ENCODE peak calls at places on chromosomes 5 and 9, in four cellular contexts. One of them, this sample, is unnamed.
A peak's percentile ranks its signal among the peaks of the same experiment; 100 is the strongest.

GRCh38 chr9:23005061-23005690 is 558.6 kb downstream of the DMRTA1 start:
- DNase-seq in retina: no peak
- DNase-seq in stimulated activated CD4-positive, alpha-beta T cell treated with anti-CD3 and anti-CD28 coated beads, Interleukin-1b, Interleukin-23, amount 100 ng/mL, for 48 hours: no peak
- DNase-seq in cerebellar cortex: no peak
- DNase-seq in this sample: no peak

GRCh38 chr9:111034146-111034545 is 4.1 kb downstream of the LPAR1 start:
- DNase-seq in retina: no peak
- DNase-seq in stimulated activated CD4-positive, alpha-beta T cell treated with anti-CD3 and anti-CD28 coated beads, Interleukin-1b, Interleukin-23, amount 100 ng/mL, for 48 hours: no peak
- DNase-seq in cerebellar cortex: no peak
- DNase-seq in this sample: no peak

GRCh38 chr5:174935854-174936474 is 211.6 kb downstream of the MSX2 start:
- DNase-seq in retina: peak; percentile 78
- DNase-seq in stimulated activated CD4-positive, alpha-beta T cell treated with anti-CD3 and anti-CD28 coated beads, Interleukin-1b, Interleukin-23, amount 100 ng/mL, for 48 hours: peak; percentile 16
- DNase-seq in cerebellar cortex: peak; percentile 47
- DNase-seq in this sample: no peak

GRCh38 chr9:134919316-134919715 is 1.6 kb upstream of the FCN1 start:
- DNase-seq in retina: no peak
- DNase-seq in stimulated activated CD4-positive, alpha-beta T cell treated with anti-CD3 and anti-CD28 coated beads, Interleukin-1b, Interleukin-23, amount 100 ng/mL, for 48 hours: no peak
- DNase-seq in cerebellar cortex: no peak
- DNase-seq in this sample: no peak

GRCh38 chr5:157292599-157292998 is 26.7 kb downstream of the CYFIP2 start:
- DNase-seq in retina: no peak
- DNase-seq in stimulated activated CD4-positive, alpha-beta T cell treated with anti-CD3 and anti-CD28 coated beads, Interleukin-1b, Interleukin-23, amount 100 ng/mL, for 48 hours: no peak
- DNase-seq in cerebellar cortex: no peak
- DNase-seq in this sample: no peak

GRCh38 chr5:178106556-178107239 is 6.6 kb upstream of the N4BP3 start:
- DNase-seq in retina: no peak
- DNase-seq in stimulated activated CD4-positive, alpha-beta T cell treated with anti-CD3 and anti-CD28 coated beads, Interleukin-1b, Interleukin-23, amount 100 ng/mL, for 48 hours: no peak
- DNase-seq in cerebellar cortex: no peak
- DNase-seq in this sample: peak; percentile 66

GRCh38 chr5:163261647-163262269 is 175.6 kb upstream of the CCNG1 start:
- DNase-seq in retina: no peak
- DNase-seq in stimulated activated CD4-positive, alpha-beta T cell treated with anti-CD3 and anti-CD28 coated beads, Interleukin-1b, Interleukin-23, amount 100 ng/mL, for 48 hours: no peak
- DNase-seq in cerebellar cortex: no peak
- DNase-seq in this sample: no peak

GRCh38 chr9:122387526-122387925 is 16.7 kb downstream of the PTGS1 start:
- DNase-seq in retina: no peak
- DNase-seq in stimulated activated CD4-positive, alpha-beta T cell treated with anti-CD3 and anti-CD28 coated beads, Interleukin-1b, Interleukin-23, amount 100 ng/mL, for 48 hours: no peak
- DNase-seq in cerebellar cortex: no peak
- DNase-seq in this sample: no peak

GRCh38 chr5:19175776-19176570 is 812.0 kb downstream of the CDH18 start:
- DNase-seq in retina: no peak
- DNase-seq in stimulated activated CD4-positive, alpha-beta T cell treated with anti-CD3 and anti-CD28 coated beads, Interleukin-1b, Interleukin-23, amount 100 ng/mL, for 48 hours: no peak
- DNase-seq in cerebellar cortex: peak; percentile 89
- DNase-seq in this sample: no peak

GRCh38 chr5:102411-103043 is 10.6 kb downstream of the PLEKHG4B start:
- DNase-seq in retina: peak; percentile 31
- DNase-seq in stimulated activated CD4-positive, alpha-beta T cell treated with anti-CD3 and anti-CD28 coated beads, Interleukin-1b, Interleukin-23, amount 100 ng/mL, for 48 hours: no peak
- DNase-seq in cerebellar cortex: no peak
- DNase-seq in this sample: no peak

GRCh38 chr9:125409217-125409636 is 147.6 kb downstream of the GAPVD1 start:
- DNase-seq in retina: no peak
- DNase-seq in stimulated activated CD4-positive, alpha-beta T cell treated with anti-CD3 and anti-CD28 coated beads, Interleukin-1b, Interleukin-23, amount 100 ng/mL, for 48 hours: peak; percentile 12
- DNase-seq in cerebellar cortex: no peak
- DNase-seq in this sample: no peak

GRCh38 chr9:92474569-92474968 is 7.7 kb downstream of the ASPN start:
- DNase-seq in retina: no peak
- DNase-seq in stimulated activated CD4-positive, alpha-beta T cell treated with anti-CD3 and anti-CD28 coated beads, Interleukin-1b, Interleukin-23, amount 100 ng/mL, for 48 hours: no peak
- DNase-seq in cerebellar cortex: no peak
- DNase-seq in this sample: no peak

GRCh38 chr9:100197553-100197952 is 98.5 kb downstream of the INVS start:
- DNase-seq in retina: no peak
- DNase-seq in stimulated activated CD4-positive, alpha-beta T cell treated with anti-CD3 and anti-CD28 coated beads, Interleukin-1b, Interleukin-23, amount 100 ng/mL, for 48 hours: no peak
- DNase-seq in cerebellar cortex: no peak
- DNase-seq in this sample: no peak

GRCh38 chr9:92657296-92658094 is 12.4 kb downstream of the IPPK start:
- DNase-seq in retina: no peak
- DNase-seq in stimulated activated CD4-positive, alpha-beta T cell treated with anti-CD3 and anti-CD28 coated beads, Interleukin-1b, Interleukin-23, amount 100 ng/mL, for 48 hours: no peak
- DNase-seq in cerebellar cortex: no peak
- DNase-seq in this sample: no peak

GRCh38 chr5:72598461-72599433 is 91.5 kb upstream of the ZNF366 start:
- DNase-seq in retina: no peak
- DNase-seq in stimulated activated CD4-positive, alpha-beta T cell treated with anti-CD3 and anti-CD28 coated beads, Interleukin-1b, Interleukin-23, amount 100 ng/mL, for 48 hours: no peak
- DNase-seq in cerebellar cortex: no peak
- DNase-seq in this sample: no peak

GRCh38 chr5:4518924-4519660 is 621.0 kb upstream of the ADAMTS16 start:
- DNase-seq in retina: no peak
- DNase-seq in stimulated activated CD4-positive, alpha-beta T cell treated with anti-CD3 and anti-CD28 coated beads, Interleukin-1b, Interleukin-23, amount 100 ng/mL, for 48 hours: no peak
- DNase-seq in cerebellar cortex: no peak
- DNase-seq in this sample: no peak

GRCh38 chr9:18274693-18275092 is 199.3 kb upstream of the ADAMTSL1 start:
- DNase-seq in retina: no peak
- DNase-seq in stimulated activated CD4-positive, alpha-beta T cell treated with anti-CD3 and anti-CD28 coated beads, Interleukin-1b, Interleukin-23, amount 100 ng/mL, for 48 hours: no peak
- DNase-seq in cerebellar cortex: no peak
- DNase-seq in this sample: no peak

GRCh38 chr9:78292026-78292425 is 4.9 kb upstream of the PSAT1 start:
- DNase-seq in retina: no peak
- DNase-seq in stimulated activated CD4-positive, alpha-beta T cell treated with anti-CD3 and anti-CD28 coated beads, Interleukin-1b, Interleukin-23, amount 100 ng/mL, for 48 hours: no peak
- DNase-seq in cerebellar cortex: no peak
- DNase-seq in this sample: no peak

GRCh38 chr9:22537721-22538120 is 91.1 kb downstream of the DMRTA1 start:
- DNase-seq in retina: no peak
- DNase-seq in stimulated activated CD4-positive, alpha-beta T cell treated with anti-CD3 and anti-CD28 coated beads, Interleukin-1b, Interleukin-23, amount 100 ng/mL, for 48 hours: no peak
- DNase-seq in cerebellar cortex: no peak
- DNase-seq in this sample: no peak

GRCh38 chr5:1011226-1011631 is 2.6 kb downstream of the NKD2 start:
- DNase-seq in retina: no peak
- DNase-seq in stimulated activated CD4-positive, alpha-beta T cell treated with anti-CD3 and anti-CD28 coated beads, Interleukin-1b, Interleukin-23, amount 100 ng/mL, for 48 hours: peak; percentile 60
- DNase-seq in cerebellar cortex: peak; percentile 39
- DNase-seq in this sample: no peak

GRCh38 chr9:90783552-90783951 is 18.1 kb upstream of the SYK start:
- DNase-seq in retina: no peak
- DNase-seq in stimulated activated CD4-positive, alpha-beta T cell treated with anti-CD3 and anti-CD28 coated beads, Interleukin-1b, Interleukin-23, amount 100 ng/mL, for 48 hours: no peak
- DNase-seq in cerebellar cortex: no peak
- DNase-seq in this sample: no peak

GRCh38 chr5:34695275-34696032 is 39.3 kb downstream of the RAI14 start:
- DNase-seq in retina: no peak
- DNase-seq in stimulated activated CD4-positive, alpha-beta T cell treated with anti-CD3 and anti-CD28 coated beads, Interleukin-1b, Interleukin-23, amount 100 ng/mL, for 48 hours: no peak
- DNase-seq in cerebellar cortex: no peak
- DNase-seq in this sample: no peak

GRCh38 chr5:143562935-143563334 is 159.4 kb upstream of the NR3C1 start:
- DNase-seq in retina: no peak
- DNase-seq in stimulated activated CD4-positive, alpha-beta T cell treated with anti-CD3 and anti-CD28 coated beads, Interleukin-1b, Interleukin-23, amount 100 ng/mL, for 48 hours: no peak
- DNase-seq in cerebellar cortex: no peak
- DNase-seq in this sample: no peak

GRCh38 chr5:139904566-139905400 is 109.2 kb downstream of the PSD2 start:
- DNase-seq in retina: peak; percentile 53
- DNase-seq in stimulated activated CD4-positive, alpha-beta T cell treated with anti-CD3 and anti-CD28 coated beads, Interleukin-1b, Interleukin-23, amount 100 ng/mL, for 48 hours: no peak
- DNase-seq in cerebellar cortex: no peak
- DNase-seq in this sample: no peak

GRCh38 chr5:73812962-73813588 is 187.1 kb downstream of the ARHGEF28 start:
- DNase-seq in retina: peak; percentile 77
- DNase-seq in stimulated activated CD4-positive, alpha-beta T cell treated with anti-CD3 and anti-CD28 coated beads, Interleukin-1b, Interleukin-23, amount 100 ng/mL, for 48 hours: no peak
- DNase-seq in cerebellar cortex: no peak
- DNase-seq in this sample: no peak

GRCh38 chr9:136726631-136727191 is 14.3 kb downstream of the DIPK1B start:
- DNase-seq in retina: no peak
- DNase-seq in stimulated activated CD4-positive, alpha-beta T cell treated with anti-CD3 and anti-CD28 coated beads, Interleukin-1b, Interleukin-23, amount 100 ng/mL, for 48 hours: peak; percentile 50
- DNase-seq in cerebellar cortex: peak; percentile 23
- DNase-seq in this sample: no peak

GRCh38 chr9:87714819-87715218 is 11.1 kb upstream of the CTSL start:
- DNase-seq in retina: no peak
- DNase-seq in stimulated activated CD4-positive, alpha-beta T cell treated with anti-CD3 and anti-CD28 coated beads, Interleukin-1b, Interleukin-23, amount 100 ng/mL, for 48 hours: no peak
- DNase-seq in cerebellar cortex: no peak
- DNase-seq in this sample: no peak

GRCh38 chr9:22201256-22201655 is 192.2 kb upstream of the CDKN2B start:
- DNase-seq in retina: no peak
- DNase-seq in stimulated activated CD4-positive, alpha-beta T cell treated with anti-CD3 and anti-CD28 coated beads, Interleukin-1b, Interleukin-23, amount 100 ng/mL, for 48 hours: no peak
- DNase-seq in cerebellar cortex: no peak
- DNase-seq in this sample: no peak

GRCh38 chr5:52743012-52743411 is 44.7 kb upstream of the ITGA1 start:
- DNase-seq in retina: no peak
- DNase-seq in stimulated activated CD4-positive, alpha-beta T cell treated with anti-CD3 and anti-CD28 coated beads, Interleukin-1b, Interleukin-23, amount 100 ng/mL, for 48 hours: no peak
- DNase-seq in cerebellar cortex: no peak
- DNase-seq in this sample: no peak

GRCh38 chr9:92664394-92665152 is 5.4 kb downstream of the IPPK start:
- DNase-seq in retina: peak; percentile 29
- DNase-seq in stimulated activated CD4-positive, alpha-beta T cell treated with anti-CD3 and anti-CD28 coated beads, Interleukin-1b, Interleukin-23, amount 100 ng/mL, for 48 hours: peak; percentile 44
- DNase-seq in cerebellar cortex: no peak
- DNase-seq in this sample: no peak

GRCh38 chr5:120314201-120314600 is 149.9 kb upstream of the PRR16 start:
- DNase-seq in retina: no peak
- DNase-seq in stimulated activated CD4-positive, alpha-beta T cell treated with anti-CD3 and anti-CD28 coated beads, Interleukin-1b, Interleukin-23, amount 100 ng/mL, for 48 hours: no peak
- DNase-seq in cerebellar cortex: no peak
- DNase-seq in this sample: no peak

GRCh38 chr5:142059304-142059940 is 46.6 kb upstream of the GNPDA1 start:
- DNase-seq in retina: no peak
- DNase-seq in stimulated activated CD4-positive, alpha-beta T cell treated with anti-CD3 and anti-CD28 coated beads, Interleukin-1b, Interleukin-23, amount 100 ng/mL, for 48 hours: no peak
- DNase-seq in cerebellar cortex: peak; percentile 44
- DNase-seq in this sample: no peak

GRCh38 chr5:96875805-96876291 is 452 bp upstream of the ERAP2 start:
- DNase-seq in retina: no peak
- DNase-seq in stimulated activated CD4-positive, alpha-beta T cell treated with anti-CD3 and anti-CD28 coated beads, Interleukin-1b, Interleukin-23, amount 100 ng/mL, for 48 hours: no peak
- DNase-seq in cerebellar cortex: no peak
- DNase-seq in this sample: no peak

GRCh38 chr5:77302247-77302646 is 91.8 kb downstream of the PDE8B start:
- DNase-seq in retina: no peak
- DNase-seq in stimulated activated CD4-positive, alpha-beta T cell treated with anti-CD3 and anti-CD28 coated beads, Interleukin-1b, Interleukin-23, amount 100 ng/mL, for 48 hours: no peak
- DNase-seq in cerebellar cortex: no peak
- DNase-seq in this sample: no peak

This sample was measured in keratinocyte.